ENCODE peak calls at places on chromosomes 4 and X, in eight cellular contexts. Z, Y, U, M, A, E, K and V are unnamed samples.

GRCh38 chr4:110540606-110541440 is 64.9 kb downstream of the ENPEP start:
- DNase-seq in U (no peak), A (no peak), M (no peak), E (no peak), K (peak), Y (no peak), Z (no peak), V (no peak)

GRCh38 chr4:136713140-136713539 is 819.2 kb downstream of the PCDH18 start:
- DNase-seq in Z (no peak), Y (no peak), K (no peak), M (no peak), E (no peak), A (peak), U (no peak), V (peak)

GRCh38 chrX:139639253-139639652 is 68.7 kb downstream of the MCF2 start:
- DNase-seq in Z (no peak), Y (no peak), M (no peak), A (no peak), E (no peak), U (peak), K (no peak), V (no peak)

GRCh38 chr4:6362896-6363295 is 93.2 kb downstream of the WFS1 start:
- DNase-seq in Y (peak), K (peak), A (peak), U (peak), E (peak), M (no peak), Z (peak), V (no peak)

GRCh38 chr4:76293705-76294274 is 12.7 kb upstream of the STBD1 start:
- DNase-seq in M (no peak), K (peak), A (no peak), Y (no peak), U (no peak), Z (no peak), E (no peak), V (no peak)

GRCh38 chr4:115781528-115782146 is 668.2 kb upstream of the NDST4 start:
- DNase-seq in Z (peak), E (no peak), M (no peak), K (no peak), A (no peak), Y (no peak), U (no peak), V (no peak)

GRCh38 chrX:16517206-16517605 is 132.8 kb upstream of the S100G start:
- DNase-seq in K (peak), U (no peak), M (no peak), E (no peak), A (no peak), Z (no peak), Y (peak), V (no peak)

GRCh38 chr4:3199661-3200422 is 49.1 kb upstream of the MSANTD1 start:
- DNase-seq in U (peak), M (no peak), A (no peak), Z (no peak), Y (no peak), K (peak), E (no peak), V (no peak)

GRCh38 chr4:141347738-141348524 is 127.2 kb downstream of the ZNF330 start:
- DNase-seq in K (peak), A (no peak), U (no peak), Z (no peak), E (no peak), Y (no peak), M (no peak), V (no peak)

GRCh38 chr4:158788608-158789007 is 19.8 kb downstream of the FNIP2 start:
- DNase-seq in A (no peak), K (peak), U (no peak), Y (no peak), Z (no peak), M (no peak), E (no peak), V (no peak)

GRCh38 chrX:108271397-108271787 is 166.8 kb downstream of the COL4A6 start:
- DNase-seq in A (no peak), E (no peak), Z (no peak), Y (no peak), K (no peak), M (no peak), U (no peak), V (no peak)

GRCh38 chrX:119736206-119736764 is 22.1 kb upstream of the SOWAHD start:
- DNase-seq in E (no peak), K (peak), Y (no peak), Z (no peak), M (no peak), U (no peak), A (no peak), V (no peak)

GRCh38 chr4:5021546-5021945 is 2.3 kb upstream of the CYTL1 start:
- DNase-seq in Y (no peak), U (no peak), K (peak), M (no peak), E (no peak), A (no peak), Z (no peak), V (no peak)

GRCh38 chr4:132065940-132066495 is 1083.1 kb upstream of the PCDH10 start:
- DNase-seq in Y (no peak), U (no peak), A (no peak), M (no peak), Z (no peak), E (no peak), K (no peak), V (no peak)

GRCh38 chr4:85210353-85210752 is 243.9 kb upstream of the WDFY3 start:
- DNase-seq in U (no peak), K (peak), Y (no peak), M (no peak), Z (no peak), A (no peak), E (no peak), V (no peak)

GRCh38 chr4:110654254-110654635 is 31.4 kb upstream of the PITX2 start:
- DNase-seq in K (peak), Y (no peak), M (no peak), A (no peak), U (no peak), E (no peak), Z (no peak), V (no peak)

GRCh38 chr4:168515222-168516011 is 18.6 kb downstream of the PALLD start:
- DNase-seq in E (no peak), U (no peak), M (no peak), A (no peak), Z (no peak), Y (peak), K (no peak), V (no peak)

GRCh38 chrX:119488749-119489148 is 20.5 kb downstream of the SLC25A5 start:
- DNase-seq in U (no peak), Z (peak), E (peak), Y (peak), A (peak), K (peak), M (no peak), V (no peak)

GRCh38 chr4:139458999-139459398 is 5.1 kb downstream of the RAB33B start:
- DNase-seq in E (no peak), Z (no peak), A (no peak), K (no peak), U (no peak), M (no peak), Y (no peak), V (no peak)

GRCh38 chrX:46965125-46965758 is 53.0 kb downstream of the JADE3 start:
- DNase-seq in M (no peak), A (no peak), E (no peak), K (peak), Z (no peak), Y (no peak), U (no peak), V (no peak)

GRCh38 chr4:151674804-151675290 is 86.0 kb downstream of the GATB start:
- DNase-seq in U (peak), Y (no peak), M (no peak), Z (peak), A (peak), K (peak), E (peak), V (no peak)

GRCh38 chr4:89056953-89057398 is at the start of gene FAM13A:
- DNase-seq in Z (peak), A (peak), K (peak), M (peak), Y (peak), E (peak), U (peak), V (no peak)